ENCODE peak calls at places on chromosomes 12 and 14, in eight cellular contexts. I is cardiac muscle cell, F is H1, X is lower lobe of right lung, V is vagina, K is SK-N-DZ, Q is uterus, M is SK-N-MC. Z is an unnamed sample.
A peak's percentile ranks its signal among the peaks of the same experiment; 100 is the strongest.

GRCh38 chr12:46373303-46374182 is 970 bp upstream of the SLC38A2 start:
- DNase-seq in Q (peak; percentile 72), I (peak; percentile 77), F (no peak), V (no peak), M (no peak), X (peak; percentile 69), K (peak; percentile 80), Z (peak; percentile 84)

GRCh38 chr12:108495054-108495453 is 20.0 kb upstream of the FICD start:
- DNase-seq in V (no peak), K (no peak), I (peak; percentile 15), M (no peak), X (no peak), Q (no peak), F (no peak), Z (peak; percentile 62)

GRCh38 chr14:34912182-34912581 is 37.0 kb upstream of the BAZ1A start:
- DNase-seq in I (no peak), Q (no peak), X (no peak), M (no peak), V (no peak), F (no peak), K (peak; percentile 17), Z (peak; percentile 13)

GRCh38 chr12:27493260-27493935 is 30.6 kb upstream of the PPFIBP1 start:
- DNase-seq in I (no peak), V (no peak), K (no peak), F (no peak), M (no peak), Q (no peak), X (no peak), Z (no peak)

GRCh38 chr14:21070610-21071224 is 613 bp downstream of the ARHGEF40 start:
- DNase-seq in F (no peak), Q (peak; percentile 72), V (no peak), X (no peak), K (peak; percentile 73), M (no peak), I (peak; percentile 75), Z (peak; percentile 65)

GRCh38 chr12:70278945-70279344 is 35.7 kb downstream of the CNOT2 start:
- DNase-seq in I (no peak), M (no peak), Q (no peak), X (no peak), F (no peak), K (no peak), V (no peak), Z (no peak)

GRCh38 chr12:12872934-12873275 is 18.5 kb upstream of the GPRC5A start:
- DNase-seq in X (no peak), F (no peak), Q (no peak), K (no peak), I (no peak), V (no peak), M (no peak), Z (no peak)

GRCh38 chr12:50246873-50247612 is 36.3 kb downstream of the LIMA1 start:
- DNase-seq in V (no peak), I (no peak), M (no peak), K (no peak), Q (peak; percentile 72), X (no peak), F (no peak), Z (peak; percentile 65)

GRCh38 chr14:93932642-93933041 is 5.5 kb downstream of the FAM181A start:
- DNase-seq in I (no peak), K (no peak), M (no peak), Q (no peak), X (no peak), F (no peak), V (no peak), Z (no peak)

GRCh38 chr12:92432724-92433281 is 270.0 kb upstream of the PLEKHG7 start:
- DNase-seq in Q (no peak), V (no peak), F (no peak), K (no peak), M (no peak), X (no peak), I (no peak), Z (no peak)

GRCh38 chr14:61107148-61107641 is 126.2 kb downstream of the SLC38A6 start:
- DNase-seq in V (no peak), K (no peak), I (no peak), F (no peak), M (peak; percentile 84), X (no peak), Q (peak; percentile 30), Z (no peak)

GRCh38 chr14:99427632-99428315 is 52.9 kb downstream of the SETD3 start:
- DNase-seq in V (no peak), I (no peak), Q (no peak), F (no peak), K (no peak), X (no peak), M (no peak), Z (no peak)

GRCh38 chr12:94988471-94988870 is 15.0 kb downstream of the NDUFA12 start:
- DNase-seq in Q (no peak), I (no peak), X (no peak), V (no peak), F (no peak), M (no peak), K (no peak), Z (no peak)

GRCh38 chr12:25692115-25693035 is 139.3 kb upstream of the LMNTD1 start:
- DNase-seq in K (peak; percentile 20), V (no peak), Q (no peak), I (no peak), F (no peak), M (peak; percentile 75), X (no peak), Z (no peak)

GRCh38 chr12:108807476-108807875 is 49.9 kb downstream of the SSH1 start:
- DNase-seq in M (no peak), F (no peak), V (no peak), K (no peak), I (no peak), X (no peak), Q (no peak), Z (no peak)

GRCh38 chr14:58572092-58572853 is 65.5 kb upstream of the DACT1 start:
- DNase-seq in M (no peak), I (peak; percentile 23), K (no peak), X (no peak), V (no peak), F (no peak), Q (no peak), Z (no peak)

GRCh38 chr12:24902521-24903304 is 46.2 kb downstream of the BCAT1 start:
- DNase-seq in K (no peak), F (no peak), Q (no peak), V (no peak), M (no peak), I (peak; percentile 45), X (peak; percentile 63), Z (no peak)

GRCh38 chr12:43115441-43116160 is 436.4 kb downstream of the ADAMTS20 start:
- DNase-seq in F (no peak), I (no peak), V (no peak), Q (no peak), M (no peak), X (no peak), K (no peak), Z (no peak)

GRCh38 chr12:94174576-94174975 is 26.2 kb downstream of the PLXNC1 start:
- DNase-seq in V (no peak), Q (no peak), I (no peak), K (no peak), X (peak; percentile 66), F (no peak), M (no peak), Z (no peak)

GRCh38 chr14:40188006-40188405 is 755.8 kb upstream of the FBXO33 start:
- DNase-seq in F (no peak), V (no peak), M (no peak), Q (no peak), X (no peak), K (no peak), I (no peak), Z (no peak)

Z was measured in SJCRH30.